ENCODE peak calls at places on chromosome 6, in eight cellular contexts. One of them, this sample, is unnamed. For H3K9me3 and H3K36me3, the result is how much of the 10 kb centered on the place peaks cover.

GRCh38 chr6:35363293-35363750 is 21.0 kb downstream of the PPARD start:
- DNase-seq in stomach: no peak
- DNase-seq in kidney: no peak
- DNase-seq in NT2/D1: no peak
- DNase-seq in GM23248: peak
- DNase-seq in tibial artery: no peak
- DNase-seq in psoas muscle: peak
- DNase-seq in cardiac muscle cell: no peak
- DNase-seq in this sample: peak

GRCh38 chr6:116764557-116764960 is 960 bp downstream of the FAM162B start:
- DNase-seq in stomach: no peak
- DNase-seq in kidney: peak
- DNase-seq in NT2/D1: no peak
- DNase-seq in GM23248: no peak
- DNase-seq in tibial artery: no peak
- DNase-seq in psoas muscle: peak
- DNase-seq in cardiac muscle cell: no peak
- DNase-seq in this sample: no peak

GRCh38 chr6:11161031-11161966 is 49.8 kb upstream of the ERVFRD-1 start:
- DNase-seq in stomach: no peak
- DNase-seq in kidney: no peak
- DNase-seq in NT2/D1: no peak
- DNase-seq in GM23248: peak
- DNase-seq in tibial artery: no peak
- DNase-seq in psoas muscle: no peak
- DNase-seq in cardiac muscle cell: no peak
- DNase-seq in this sample: peak

GRCh38 chr6:82553863-82554531 is 190.4 kb downstream of the TPBG start:
- DNase-seq in stomach: no peak
- DNase-seq in kidney: no peak
- DNase-seq in NT2/D1: no peak
- DNase-seq in GM23248: no peak
- DNase-seq in tibial artery: no peak
- DNase-seq in psoas muscle: no peak
- DNase-seq in cardiac muscle cell: no peak
- DNase-seq in this sample: no peak

GRCh38 chr6:53815381-53816119 is 20.7 kb downstream of the LRRC1 start:
- DNase-seq in stomach: no peak
- DNase-seq in kidney: no peak
- DNase-seq in NT2/D1: no peak
- DNase-seq in GM23248: no peak
- DNase-seq in tibial artery: no peak
- DNase-seq in psoas muscle: no peak
- DNase-seq in cardiac muscle cell: no peak
- DNase-seq in this sample: peak

GRCh38 chr6:151018035-151018434 is 152.5 kb downstream of the MTHFD1L start:
- DNase-seq in stomach: no peak
- DNase-seq in kidney: no peak
- DNase-seq in NT2/D1: no peak
- DNase-seq in GM23248: no peak
- DNase-seq in tibial artery: no peak
- DNase-seq in psoas muscle: no peak
- DNase-seq in cardiac muscle cell: no peak
- DNase-seq in this sample: no peak

GRCh38 chr6:168284187-168284586 is 35.4 kb downstream of the DACT2 start:
- DNase-seq in stomach: no peak
- DNase-seq in kidney: peak
- DNase-seq in NT2/D1: no peak
- DNase-seq in GM23248: no peak
- DNase-seq in tibial artery: no peak
- DNase-seq in psoas muscle: no peak
- DNase-seq in cardiac muscle cell: no peak
- DNase-seq in this sample: no peak

GRCh38 chr6:84773431-84774173 is 9.2 kb upstream of the TBX18 start:
- DNase-seq in stomach: no peak
- DNase-seq in kidney: peak
- DNase-seq in NT2/D1: no peak
- DNase-seq in GM23248: peak
- DNase-seq in tibial artery: peak
- DNase-seq in psoas muscle: peak
- DNase-seq in cardiac muscle cell: peak
- DNase-seq in this sample: peak

GRCh38 chr6:135182993-135183531 is 2.0 kb downstream of the MYB start:
- DNase-seq in stomach: peak
- DNase-seq in kidney: peak
- DNase-seq in NT2/D1: no peak
- DNase-seq in GM23248: peak
- DNase-seq in tibial artery: no peak
- DNase-seq in psoas muscle: no peak
- DNase-seq in cardiac muscle cell: no peak
- DNase-seq in this sample: peak

GRCh38 chr6:47209632-47210031 is 100.1 kb downstream of the TNFRSF21 start:
- DNase-seq in stomach: no peak
- DNase-seq in kidney: peak
- DNase-seq in NT2/D1: no peak
- DNase-seq in GM23248: peak
- DNase-seq in tibial artery: no peak
- DNase-seq in psoas muscle: no peak
- DNase-seq in cardiac muscle cell: peak
- DNase-seq in this sample: peak

GRCh38 chr6:352474-352873 is 39.1 kb upstream of the IRF4 start:
- DNase-seq in stomach: no peak
- DNase-seq in kidney: no peak
- DNase-seq in NT2/D1: no peak
- DNase-seq in GM23248: no peak
- DNase-seq in tibial artery: no peak
- DNase-seq in psoas muscle: no peak
- DNase-seq in cardiac muscle cell: no peak
- DNase-seq in this sample: no peak

GRCh38 chr6:140548379-140548778 is 1173.9 kb upstream of the CITED2 start:
- DNase-seq in stomach: no peak
- DNase-seq in kidney: no peak
- DNase-seq in NT2/D1: no peak
- DNase-seq in GM23248: no peak
- DNase-seq in tibial artery: no peak
- DNase-seq in psoas muscle: no peak
- DNase-seq in cardiac muscle cell: peak
- DNase-seq in this sample: no peak

GRCh38 chr6:6891949-6892461 is 215.8 kb upstream of the RREB1 start:
- DNase-seq in stomach: no peak
- DNase-seq in kidney: no peak
- DNase-seq in NT2/D1: no peak
- DNase-seq in GM23248: peak
- DNase-seq in tibial artery: no peak
- DNase-seq in psoas muscle: peak
- DNase-seq in cardiac muscle cell: no peak
- DNase-seq in this sample: no peak

GRCh38 chr6:117829594-117830319 is 77.3 kb upstream of the SLC35F1 start:
- DNase-seq in stomach: no peak
- DNase-seq in kidney: no peak
- DNase-seq in NT2/D1: peak
- DNase-seq in GM23248: peak
- DNase-seq in tibial artery: no peak
- DNase-seq in psoas muscle: no peak
- DNase-seq in cardiac muscle cell: peak
- DNase-seq in this sample: peak
- H3K4me3 ChIP-seq in stomach: no peak
- H3K4me3 ChIP-seq in kidney: no peak
- H3K4me3 ChIP-seq in NT2/D1: peak
- H3K4me3 ChIP-seq in GM23248: peak
- H3K4me3 ChIP-seq in tibial artery: no peak
- H3K4me3 ChIP-seq in psoas muscle: no peak
- H3K4me3 ChIP-seq in cardiac muscle cell: peak
- H3K4me3 ChIP-seq in this sample: peak

GRCh38 chr6:129624488-129624887 is 85.5 kb downstream of the ARHGAP18 start:
- DNase-seq in stomach: no peak
- DNase-seq in kidney: no peak
- DNase-seq in NT2/D1: no peak
- DNase-seq in GM23248: no peak
- DNase-seq in tibial artery: no peak
- DNase-seq in psoas muscle: no peak
- DNase-seq in cardiac muscle cell: no peak
- DNase-seq in this sample: no peak
- H3K9me3 ChIP-seq in stomach: under half
- H3K9me3 ChIP-seq in kidney: under half
- H3K9me3 ChIP-seq in NT2/D1: under half
- H3K9me3 ChIP-seq in GM23248: under half
- H3K9me3 ChIP-seq in tibial artery: under half
- H3K9me3 ChIP-seq in psoas muscle: under half
- H3K9me3 ChIP-seq in cardiac muscle cell: under half
- H3K9me3 ChIP-seq in this sample: under half

DNA sequence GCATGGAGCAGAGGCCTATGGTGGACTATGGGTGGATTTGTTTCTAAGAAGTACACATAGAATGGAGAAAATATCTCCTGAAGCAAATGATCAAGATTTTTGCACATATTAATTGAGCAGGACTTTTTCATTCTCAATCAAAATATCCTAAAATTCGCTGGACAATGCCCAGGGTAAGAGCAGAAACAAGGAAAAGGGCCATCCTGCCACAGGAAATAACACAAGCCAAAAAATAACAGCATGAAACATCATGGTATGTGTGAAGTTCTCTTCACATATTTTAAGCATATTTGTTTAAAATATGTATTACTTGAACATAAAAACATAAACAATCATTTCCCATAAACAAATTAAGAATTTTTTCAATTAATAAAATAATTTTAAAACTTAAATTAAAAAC is 868.9 kb downstream of the EPHA7 start:
- DNase-seq in stomach: no peak
- DNase-seq in kidney: no peak
- DNase-seq in NT2/D1: no peak
- DNase-seq in GM23248: no peak
- DNase-seq in tibial artery: no peak
- DNase-seq in psoas muscle: no peak
- DNase-seq in cardiac muscle cell: no peak
- DNase-seq in this sample: no peak
- H3K36me3 ChIP-seq in stomach: under half
- H3K36me3 ChIP-seq in kidney: under half
- H3K36me3 ChIP-seq in NT2/D1: under half
- H3K36me3 ChIP-seq in GM23248: under half
- H3K36me3 ChIP-seq in tibial artery: under half
- H3K36me3 ChIP-seq in psoas muscle: under half
- H3K36me3 ChIP-seq in cardiac muscle cell: under half
- H3K36me3 ChIP-seq in this sample: under half

DNA sequence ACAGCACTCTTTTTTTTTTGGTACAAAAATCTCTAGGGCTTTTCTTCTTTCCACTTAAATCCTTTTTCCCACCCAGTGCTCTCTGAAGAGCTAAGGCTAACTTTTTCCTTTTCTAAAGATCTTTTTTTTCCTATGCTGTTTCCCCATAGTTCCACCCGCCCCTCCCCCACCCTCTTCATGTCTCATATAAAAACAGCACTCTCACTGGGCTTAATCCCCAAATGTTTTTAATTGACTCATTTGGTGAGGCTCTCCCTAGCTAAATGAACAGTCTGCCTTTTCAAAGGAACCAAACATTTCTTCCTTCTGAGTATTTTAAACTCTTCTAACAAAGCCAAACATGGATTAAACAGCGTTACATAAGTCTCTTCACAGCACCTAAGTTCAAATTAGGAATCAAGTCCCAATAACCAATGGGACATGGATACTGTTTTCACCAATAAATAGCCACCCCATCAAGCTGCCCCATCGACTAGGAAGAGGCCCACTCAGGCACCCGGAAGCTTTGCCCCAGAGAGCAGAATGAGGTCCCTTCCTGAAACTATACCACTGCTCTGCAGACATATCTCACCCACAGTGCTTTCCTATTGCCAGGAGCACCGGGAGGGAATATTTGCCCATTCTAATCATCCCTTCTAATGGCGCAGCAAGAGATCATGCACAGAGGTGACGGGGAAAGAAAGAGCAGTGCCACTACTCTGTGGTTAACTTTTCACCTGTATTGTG is 63.7 kb downstream of the ATXN1 start:
- DNase-seq in stomach: no peak
- DNase-seq in kidney: no peak
- DNase-seq in NT2/D1: no peak
- DNase-seq in GM23248: no peak
- DNase-seq in tibial artery: no peak
- DNase-seq in psoas muscle: no peak
- DNase-seq in cardiac muscle cell: no peak
- DNase-seq in this sample: no peak
- H3K4me3 ChIP-seq in stomach: no peak
- H3K4me3 ChIP-seq in kidney: no peak
- H3K4me3 ChIP-seq in NT2/D1: no peak
- H3K4me3 ChIP-seq in GM23248: no peak
- H3K4me3 ChIP-seq in tibial artery: no peak
- H3K4me3 ChIP-seq in psoas muscle: no peak
- H3K4me3 ChIP-seq in cardiac muscle cell: no peak
- H3K4me3 ChIP-seq in this sample: no peak

GRCh38 chr6:19921821-19922220 is 84.7 kb downstream of the ID4 start:
- DNase-seq in stomach: no peak
- DNase-seq in kidney: no peak
- DNase-seq in NT2/D1: no peak
- DNase-seq in GM23248: no peak
- DNase-seq in tibial artery: no peak
- DNase-seq in psoas muscle: no peak
- DNase-seq in cardiac muscle cell: no peak
- DNase-seq in this sample: no peak

GRCh38 chr6:19918436-19918835 is 81.3 kb downstream of the ID4 start:
- DNase-seq in stomach: no peak
- DNase-seq in kidney: no peak
- DNase-seq in NT2/D1: no peak
- DNase-seq in GM23248: no peak
- DNase-seq in tibial artery: no peak
- DNase-seq in psoas muscle: no peak
- DNase-seq in cardiac muscle cell: no peak
- DNase-seq in this sample: no peak
- H3K9me3 ChIP-seq in stomach: under half
- H3K9me3 ChIP-seq in kidney: under half
- H3K9me3 ChIP-seq in NT2/D1: under half
- H3K9me3 ChIP-seq in GM23248: under half
- H3K9me3 ChIP-seq in tibial artery: under half
- H3K9me3 ChIP-seq in psoas muscle: under half
- H3K9me3 ChIP-seq in cardiac muscle cell: under half
- H3K9me3 ChIP-seq in this sample: under half

GRCh38 chr6:63709148-63709547 is 73.5 kb downstream of the PHF3 start:
- DNase-seq in stomach: no peak
- DNase-seq in kidney: no peak
- DNase-seq in NT2/D1: no peak
- DNase-seq in GM23248: no peak
- DNase-seq in tibial artery: no peak
- DNase-seq in psoas muscle: no peak
- DNase-seq in cardiac muscle cell: no peak
- DNase-seq in this sample: no peak
- H3K36me3 ChIP-seq in stomach: half or more
- H3K36me3 ChIP-seq in kidney: half or more
- H3K36me3 ChIP-seq in NT2/D1: half or more
- H3K36me3 ChIP-seq in GM23248: half or more
- H3K36me3 ChIP-seq in tibial artery: half or more
- H3K36me3 ChIP-seq in psoas muscle: half or more
- H3K36me3 ChIP-seq in cardiac muscle cell: half or more
- H3K36me3 ChIP-seq in this sample: half or more

GRCh38 chr6:106973841-106974336 is 640 bp downstream of the CD24 start:
- DNase-seq in stomach: peak
- DNase-seq in kidney: peak
- DNase-seq in NT2/D1: no peak
- DNase-seq in GM23248: peak
- DNase-seq in tibial artery: no peak
- DNase-seq in psoas muscle: no peak
- DNase-seq in cardiac muscle cell: no peak
- DNase-seq in this sample: no peak
- H3K4me3 ChIP-seq in stomach: peak
- H3K4me3 ChIP-seq in kidney: peak
- H3K4me3 ChIP-seq in NT2/D1: peak
- H3K4me3 ChIP-seq in GM23248: peak
- H3K4me3 ChIP-seq in tibial artery: peak
- H3K4me3 ChIP-seq in psoas muscle: peak
- H3K4me3 ChIP-seq in cardiac muscle cell: peak
- H3K4me3 ChIP-seq in this sample: no peak

This sample was measured in adipocyte.